ENCODE peak calls at places on chromosomes 4 and X, in four cellular contexts. F is mucosa of descending colon, L is right lobe of liver, E is lung. B is an unnamed sample.

GRCh38 chrX:111352424-111352823 is 59.6 kb downstream of the DCX start:
- DNase-seq in E (no peak), L (peak; percentile 42), F (no peak), B (no peak)

GRCh38 chr4:165381821-165382373 is 3.1 kb downstream of the CPE start:
- DNase-seq in L (no peak), F (no peak), E (no peak), B (no peak)

GRCh38 chr4:3320361-3321023 is 27.7 kb downstream of the RGS12 start:
- DNase-seq in L (peak; percentile 33), E (no peak), F (no peak), B (no peak)

GRCh38 chr4:157072002-157072401 is 3.9 kb upstream of the GLRB start:
- DNase-seq in E (no peak), F (no peak), L (no peak), B (no peak)

GRCh38 chr4:72326692-72327632 is 242.1 kb downstream of the ADAMTS3 start:
- DNase-seq in L (no peak), E (no peak), F (no peak), B (no peak)

GRCh38 chr4:3607690-3608514 is 75.7 kb upstream of the LRPAP1 start:
- DNase-seq in E (no peak), L (no peak), F (no peak), B (no peak)

GRCh38 chr4:135225551-135225950 is 1024.0 kb upstream of the PABPC4L start:
- DNase-seq in L (no peak), E (no peak), F (no peak), B (no peak)

GRCh38 chrX:41490446-41490845 is 43.3 kb downstream of the NYX start:
- DNase-seq in E (no peak), F (no peak), L (no peak), B (no peak)

GRCh38 chr4:150150545-150151156 is 72.4 kb downstream of the DCLK2 start:
- DNase-seq in E (no peak), F (no peak), L (no peak), B (no peak)

DNA sequence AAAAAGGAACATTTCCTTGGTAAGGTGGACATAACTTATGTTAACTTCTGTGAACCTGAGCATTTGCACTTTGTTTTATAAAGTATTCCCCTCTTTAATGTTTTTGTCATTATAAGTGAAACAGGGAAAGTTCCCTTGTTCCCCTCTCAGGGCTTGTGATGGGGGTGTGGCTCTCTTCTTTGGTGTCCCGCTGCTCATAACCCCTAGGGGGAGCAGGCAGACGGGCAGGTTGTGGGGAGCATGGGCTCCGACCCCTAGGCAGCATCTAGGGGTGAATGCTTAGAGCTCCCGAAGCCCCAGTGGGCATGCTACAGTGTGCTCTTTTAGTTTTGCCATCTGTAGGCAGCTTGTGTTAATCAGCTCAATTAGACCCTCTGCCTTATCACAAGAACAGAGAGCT is 200.4 kb downstream of the DACH2 start:
- DNase-seq in F (no peak), E (no peak), L (no peak), B (peak; percentile 53)
- TF ChIP-seq CTCF in F (no peak), E (no peak), L (peak; percentile 11), B (no peak)

DNA sequence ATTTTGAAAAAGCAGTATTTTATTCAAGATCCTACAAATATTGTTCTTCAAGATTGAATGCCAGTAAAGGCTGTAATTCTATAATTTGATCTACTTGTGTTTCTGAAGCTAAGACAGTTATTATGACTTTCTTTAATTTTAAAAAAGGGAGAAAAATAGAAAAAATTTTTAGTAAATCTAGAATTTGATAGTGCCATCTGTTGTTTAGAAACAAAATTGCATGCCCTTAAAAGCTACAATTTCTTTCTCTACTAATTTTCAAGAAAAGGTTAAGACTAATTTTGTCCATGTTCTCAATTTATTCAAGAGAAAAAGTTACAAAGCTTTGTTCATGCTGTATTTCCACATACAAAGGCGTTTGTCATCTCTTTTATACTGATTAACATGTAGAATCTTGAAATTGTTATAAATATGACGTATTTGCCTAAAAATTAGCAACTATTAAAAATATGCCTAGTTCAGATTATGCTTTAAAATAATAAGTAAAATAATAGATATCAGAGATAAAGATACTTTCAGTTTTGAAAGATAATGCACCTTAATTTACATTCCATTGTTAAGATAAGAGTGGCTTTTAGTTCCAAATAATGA is 25.6 kb upstream of the MMRN1 start:
- DNase-seq in F (no peak), L (no peak), E (no peak), B (no peak)
- TF ChIP-seq CTCF in F (peak; percentile 16), L (peak; percentile 42), E (no peak), B (peak; percentile 91)

GRCh38 chrX:71252221-71252620 is 1.7 kb downstream of the ZMYM3 start:
- DNase-seq in L (no peak), E (no peak), F (no peak), B (no peak)

GRCh38 chrX:71251456-71251973 is 2.4 kb downstream of the ZMYM3 start:
- DNase-seq in F (no peak), L (no peak), E (no peak), B (no peak)

GRCh38 chrX:71256051-71256450 is 2.1 kb upstream of the ZMYM3 start:
- DNase-seq in E (no peak), L (no peak), F (no peak), B (no peak)

GRCh38 chrX:71254092-71254941 is at the start of gene ZMYM3:
- DNase-seq in E (peak; percentile 82), F (peak; percentile 89), L (peak; percentile 89), B (peak; percentile 96)

DNA sequence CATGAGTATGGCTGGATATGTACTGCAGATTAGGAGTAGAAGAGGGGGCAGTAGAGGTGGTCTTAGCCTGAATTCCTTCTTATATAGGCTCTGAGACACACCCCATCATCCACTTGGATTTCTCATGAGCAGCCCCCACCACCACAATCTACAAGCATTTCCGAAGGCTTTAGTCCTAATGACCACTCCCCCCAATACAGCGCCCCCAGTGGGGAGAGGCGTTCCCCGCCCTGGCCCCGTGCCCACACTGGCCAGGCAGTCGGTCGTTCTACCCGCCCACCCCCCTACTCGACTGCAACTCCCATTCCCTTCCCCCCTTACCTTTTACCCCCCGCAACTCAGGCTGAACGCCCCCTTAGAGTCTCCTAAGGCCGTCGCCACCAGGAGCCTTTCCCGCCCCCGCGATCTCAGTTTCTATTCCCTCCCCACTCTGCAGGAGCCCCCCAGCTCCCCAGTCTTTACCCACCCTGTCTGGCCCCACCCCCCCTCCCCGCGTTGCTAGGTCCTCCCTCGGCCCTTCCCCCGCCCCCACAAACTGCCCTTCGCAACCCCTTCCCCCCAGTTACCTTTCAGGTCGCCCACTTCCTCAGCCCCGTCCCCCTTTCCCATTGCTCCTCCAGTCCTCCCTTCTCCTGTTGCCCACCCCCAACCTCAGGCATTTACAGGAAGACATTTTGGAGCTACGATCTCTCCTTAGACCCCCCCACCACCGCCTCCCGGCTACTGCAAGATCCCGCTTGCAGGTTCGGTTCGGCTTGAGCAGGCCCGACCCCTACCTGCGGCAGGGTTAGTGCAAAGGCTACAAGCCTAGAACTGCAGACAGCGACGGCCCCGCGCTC is 468 bp downstream of the ZMYM3 start:
- DNase-seq in L (no peak), E (no peak), F (no peak), B (peak; percentile 56)
- TF ChIP-seq CTCF in L (peak; percentile 37), E (no peak), F (no peak), B (peak; percentile 72)

GRCh38 chr4:115781528-115782146 is 668.2 kb upstream of the NDST4 start:
- DNase-seq in E (no peak), F (no peak), L (no peak), B (no peak)

GRCh38 chr4:115780835-115781234 is 667.4 kb upstream of the NDST4 start:
- DNase-seq in E (no peak), F (no peak), L (no peak), B (no peak)

GRCh38 chr4:115780268-115780667 is 666.8 kb upstream of the NDST4 start:
- DNase-seq in F (no peak), E (no peak), L (no peak), B (no peak)
- TF ChIP-seq CTCF in F (no peak), E (no peak), L (no peak), B (no peak)

GRCh38 chrX:47643926-47644325 is 6.4 kb downstream of the ELK1 start:
- DNase-seq in L (no peak), F (no peak), E (no peak), B (no peak)
- TF ChIP-seq CTCF in L (peak; percentile 43), F (no peak), E (no peak), B (peak; percentile 67)